ENCODE peak calls at places on chromosomes 13 and 19, in four cellular contexts. X is HCT116, Q is IMR-90, O is PC-3. S is an unnamed sample.

GRCh38 chr19:4338441-4339350 is at the start of gene STAP2:
- DNase-seq in X (no peak), Q (no peak), O (peak), S (no peak)

GRCh38 chr19:15992014-15992413 is 43.2 kb downstream of the OR10H4 start:
- DNase-seq in X (no peak), Q (no peak), O (no peak), S (no peak)

GRCh38 chr13:20182231-20182846 is 10.4 kb downstream of the GJB2 start:
- DNase-seq in X (peak), Q (peak), O (peak), S (peak)

GRCh38 chr13:74129500-74130144 is 4.6 kb downstream of the KLF12 start:
- DNase-seq in X (no peak), Q (no peak), O (peak), S (no peak)

GRCh38 chr19:16566161-16566560 is 6.1 kb downstream of the SLC35E1 start:
- DNase-seq in X (no peak), Q (no peak), O (no peak), S (no peak)

GRCh38 chr19:56314584-56315075 is at the start of gene ZSCAN5A:
- DNase-seq in X (peak), Q (peak), O (peak), S (peak)

GRCh38 chr13:100100115-100100879 is 11.4 kb downstream of the PCCA start:
- DNase-seq in X (no peak), Q (peak), O (peak), S (peak)

GRCh38 chr13:26853272-26853818 is 92.8 kb upstream of the GPR12 start:
- DNase-seq in X (no peak), Q (no peak), O (no peak), S (no peak)

GRCh38 chr19:41097302-41097701 is 9.1 kb downstream of the CYP2A13 start:
- DNase-seq in X (no peak), Q (no peak), O (no peak), S (no peak)

GRCh38 chr13:106052200-106052767 is 483.2 kb downstream of the EFNB2 start:
- DNase-seq in X (no peak), Q (peak), O (no peak), S (peak)

GRCh38 chr19:13849991-13850909 is 26.7 kb upstream of the NANOS3 start:
- DNase-seq in X (no peak), Q (peak), O (peak), S (no peak)

GRCh38 chr19:58203814-58204475 is 21.1 kb downstream of the ZNF274 start:
- DNase-seq in X (no peak), Q (no peak), O (no peak), S (no peak)

DNA sequence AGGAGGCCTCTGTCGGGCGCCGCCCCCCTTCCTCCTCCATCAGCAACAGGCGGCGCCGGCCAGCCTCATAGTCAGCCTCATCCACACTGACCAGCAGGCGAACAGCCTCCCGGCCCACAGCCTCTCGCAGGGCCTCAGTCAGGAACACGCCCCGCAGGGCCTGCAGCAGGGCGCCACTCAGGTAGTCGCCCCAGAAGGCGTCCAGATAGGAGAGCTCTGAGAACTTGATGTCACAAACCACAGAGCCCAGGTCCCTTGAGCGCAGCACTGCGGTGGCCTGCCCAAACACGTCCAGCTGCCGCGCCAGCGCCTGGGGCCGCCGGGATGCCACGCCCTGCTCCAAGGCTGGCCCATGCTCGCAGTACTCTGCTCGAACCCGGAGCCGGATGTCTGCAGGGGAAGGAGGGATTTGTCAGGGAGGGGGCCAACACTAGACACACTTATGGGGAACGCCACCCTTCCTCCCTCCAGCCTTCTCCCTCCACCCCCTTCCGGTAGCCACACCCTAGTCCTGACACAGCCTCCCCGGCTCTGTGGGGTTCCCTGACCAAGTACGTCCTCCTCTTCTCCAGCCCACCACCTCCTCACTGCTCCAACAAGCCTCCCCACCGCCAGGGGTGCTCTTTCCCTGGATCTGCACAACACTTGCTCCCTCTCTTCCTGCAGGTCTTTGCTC is 17.9 kb downstream of the DEDD2 start:
- DNase-seq in X (no peak), Q (no peak), O (no peak), S (no peak)
- TF ChIP-seq CTCF in X (no peak), Q (no peak), O (no peak), S (no peak)

GRCh38 chr13:49784886-49785570 is 7.5 kb downstream of the KPNA3 start:
- DNase-seq in X (no peak), Q (peak), O (no peak), S (no peak)
- H2AFZ ChIP-seq in X (no peak), Q (no peak), O (no peak), S (no peak)

DNA sequence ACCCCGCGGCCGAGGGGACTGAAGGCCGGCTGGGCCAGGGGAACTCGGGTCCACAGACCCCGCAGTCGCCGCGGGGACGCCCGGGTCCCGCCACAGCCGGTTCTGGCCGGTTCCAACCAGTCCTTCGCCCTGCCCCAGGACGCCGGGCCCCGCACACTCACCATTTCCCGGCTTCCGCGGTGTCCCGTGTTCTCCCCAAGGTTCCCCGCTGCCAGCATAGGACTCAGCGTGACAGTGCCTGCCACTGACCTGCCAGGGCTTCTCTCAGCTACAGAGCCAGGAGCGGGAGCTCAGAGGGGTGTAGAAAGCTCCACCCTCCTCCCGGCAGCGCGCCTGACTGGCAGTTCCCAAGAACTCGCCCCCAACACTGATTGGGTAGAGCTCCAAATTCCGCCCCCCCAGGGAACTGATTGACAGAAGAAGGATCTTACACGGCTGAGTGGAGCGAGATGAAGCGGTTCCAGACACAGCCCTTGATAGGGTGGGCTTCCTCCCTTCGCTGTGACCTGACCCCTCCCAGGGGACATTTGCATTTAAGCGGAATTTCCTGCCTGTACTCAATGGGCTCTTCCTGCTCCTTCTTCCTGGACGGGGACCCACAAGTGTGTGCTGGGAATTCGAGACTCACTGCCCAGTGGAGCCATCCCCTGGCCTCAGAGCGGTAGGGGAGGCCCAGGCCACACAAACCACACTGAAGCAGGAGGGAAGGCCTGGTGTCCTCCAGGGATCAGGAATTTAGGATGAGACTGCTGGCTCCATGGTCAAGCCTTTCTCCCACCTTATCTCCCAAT is at the start of gene ZNF442:
- DNase-seq in X (no peak), Q (peak), O (peak), S (peak)
- TF ChIP-seq CTCF in X (no peak), Q (peak), O (peak), S (peak)

DNA sequence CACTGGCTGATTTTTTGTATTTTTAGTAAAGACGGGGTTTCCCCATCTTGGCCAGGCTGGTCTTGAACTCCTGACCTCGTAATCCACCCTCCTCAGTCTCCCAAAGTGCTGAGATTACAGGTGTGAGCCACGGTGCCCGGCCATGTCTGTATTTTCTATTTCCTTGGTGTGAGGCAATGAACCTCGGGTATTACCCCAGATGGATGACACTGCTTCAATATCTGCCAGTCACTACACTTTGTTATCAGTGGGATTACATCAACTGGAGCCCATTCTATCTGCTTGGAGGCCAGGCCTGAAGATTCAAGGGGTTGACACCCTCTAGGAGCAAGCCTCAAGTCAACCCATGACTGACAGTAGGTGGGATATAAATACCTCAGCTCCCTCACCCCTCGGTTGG is 1.1 kb upstream of the ADGRE1 start:
- DNase-seq in X (no peak), Q (no peak), O (no peak), S (no peak)
- H2AFZ ChIP-seq in X (no peak), Q (no peak), O (no peak), S (no peak)

DNA sequence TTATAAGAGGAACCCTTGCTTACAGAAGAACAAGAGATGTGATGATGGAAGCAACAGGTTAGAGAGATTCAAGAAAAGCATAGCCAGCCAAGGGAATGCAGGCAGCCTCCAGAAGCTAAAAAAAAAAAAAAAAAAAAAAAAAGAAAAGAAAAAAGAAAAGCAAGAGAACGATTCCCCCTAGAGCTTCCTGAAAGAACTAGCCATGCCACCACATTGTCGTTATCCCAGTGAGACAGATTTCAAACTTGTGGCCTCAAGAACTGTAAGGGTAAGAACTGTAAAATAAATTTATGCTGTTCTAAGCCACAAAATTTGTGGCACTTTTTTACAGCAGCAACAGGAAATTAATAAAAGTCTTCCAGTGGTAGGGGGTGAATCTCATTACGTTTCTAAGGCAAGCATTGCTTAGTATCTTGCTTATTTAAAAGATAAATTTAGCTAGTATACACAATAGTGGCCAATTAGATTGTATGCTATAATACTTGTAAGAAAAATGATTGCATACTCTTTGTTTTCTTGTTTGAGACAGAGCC is 21.8 kb downstream of the RFXAP start:
- DNase-seq in X (no peak), Q (no peak), O (no peak), S (no peak)
- TF ChIP-seq CTCF in X (no peak), Q (no peak), O (no peak), S (no peak)

GRCh38 chr13:52345631-52346251 is 60.2 kb downstream of the THSD1 start:
- DNase-seq in X (no peak), Q (peak), O (no peak), S (no peak)

GRCh38 chr13:52345048-52345447 is 60.9 kb downstream of the THSD1 start:
- DNase-seq in X (no peak), Q (peak), O (no peak), S (peak)

GRCh38 chr13:52353116-52353718 is 52.8 kb downstream of the THSD1 start:
- DNase-seq in X (no peak), Q (peak), O (no peak), S (peak)

GRCh38 chr13:52348081-52348480 is 57.9 kb downstream of the THSD1 start:
- DNase-seq in X (peak), Q (peak), O (no peak), S (peak)

GRCh38 chr13:52348983-52349780 is 56.8 kb downstream of the THSD1 start:
- DNase-seq in X (peak), Q (peak), O (peak), S (peak)
- H2AFZ ChIP-seq in X (peak), Q (no peak), O (peak), S (peak)

DNA sequence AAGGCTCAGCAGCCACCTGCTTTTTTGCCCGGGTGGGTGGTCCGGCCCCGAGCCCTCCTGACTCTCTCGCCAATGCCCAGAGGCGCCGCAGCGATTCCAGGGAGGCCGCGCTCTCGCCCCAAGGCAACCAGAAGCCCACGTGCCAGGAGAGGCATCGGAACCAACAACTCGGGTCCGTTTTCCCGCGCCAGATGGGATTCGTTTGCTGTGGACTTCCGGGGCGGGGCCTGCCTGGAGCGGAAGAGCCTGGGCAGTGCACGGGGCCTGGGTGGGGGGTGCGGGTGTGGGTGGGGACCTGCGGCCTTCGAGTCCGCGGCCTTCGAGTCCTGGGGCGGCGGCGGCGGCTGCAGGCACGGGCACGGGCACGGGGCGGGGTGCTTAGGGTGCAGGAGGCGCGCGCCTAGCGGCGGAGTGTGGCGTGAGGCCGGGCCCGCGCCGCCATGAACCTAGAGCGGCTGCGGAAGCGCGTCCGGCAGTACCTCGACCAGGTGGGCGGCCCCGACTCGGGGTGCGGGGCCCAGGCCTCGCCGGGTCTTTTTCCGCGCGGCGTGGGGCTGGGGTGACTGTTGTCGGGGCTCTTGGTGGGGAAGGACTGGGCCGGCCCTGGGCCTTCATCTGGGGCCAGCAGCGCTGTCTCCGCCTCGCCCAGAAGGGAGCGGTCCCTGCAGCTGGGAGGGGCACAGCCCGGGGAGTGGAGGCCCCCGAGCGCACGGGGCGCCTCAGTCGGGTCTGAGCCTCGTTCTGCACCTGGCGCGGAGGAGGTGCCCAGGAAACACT is at the start of gene CDC16:
- DNase-seq in X (peak), Q (peak), O (peak), S (peak)
- TF ChIP-seq CTCF in X (no peak), Q (no peak), O (no peak), S (no peak)

GRCh38 chr19:46618670-46619231 is 6.1 kb downstream of the PTGIR start:
- DNase-seq in X (no peak), Q (peak), O (no peak), S (peak)
- H2AFZ ChIP-seq in X (no peak), Q (no peak), O (no peak), S (no peak)